ENCODE peak calls at places on chromosomes 5 and 9, in four cellular contexts. R, B, S and K are unnamed samples.
A peak's percentile ranks its signal among the peaks of the same experiment; 100 is the strongest.

GRCh38 chr9:103990311-103990710 is 103.8 kb upstream of the SMC2 start:
- DNase-seq in R (no peak), B (no peak), S (no peak), K (no peak)

GRCh38 chr5:177313561-177314259 is 2.0 kb upstream of the MXD3 start:
- DNase-seq in R (no peak), B (no peak), S (no peak), K (no peak)

GRCh38 chr5:56829137-56829536 is 13.8 kb downstream of the MAP3K1 start:
- DNase-seq in R (no peak), B (no peak), S (no peak), K (no peak)

GRCh38 chr5:160312960-160313734 is 783 bp upstream of the CCNJL start:
- DNase-seq in R (no peak), B (no peak), S (no peak), K (no peak)

GRCh38 chr5:38789134-38789533 is 56.7 kb upstream of the OSMR start:
- DNase-seq in R (no peak), B (no peak), S (no peak), K (no peak)

GRCh38 chr9:134968011-134968822 is 50.5 kb upstream of the FCN1 start:
- DNase-seq in R (no peak), B (no peak), S (no peak), K (peak; percentile 32)

GRCh38 chr5:59819806-59820205 is 73.7 kb downstream of the PDE4D start:
- DNase-seq in R (no peak), B (no peak), S (no peak), K (no peak)

GRCh38 chr5:133925866-133926488 is 42.4 kb downstream of the C5orf15 start:
- DNase-seq in R (no peak), B (no peak), S (no peak), K (no peak)

GRCh38 chr9:69546265-69546664 is 125.9 kb downstream of the APBA1 start:
- DNase-seq in R (peak; percentile 21), B (no peak), S (no peak), K (peak; percentile 23)

GRCh38 chr5:117594165-117594564 is 1019.5 kb upstream of the SEMA6A start:
- DNase-seq in R (no peak), B (no peak), S (no peak), K (no peak)

GRCh38 chr5:139295692-139296091 is 2.2 kb downstream of the MATR3 start:
- DNase-seq in R (no peak), B (no peak), S (no peak), K (no peak)

GRCh38 chr9:91725651-91726050 is 224.4 kb downstream of the ROR2 start:
- DNase-seq in R (no peak), B (no peak), S (no peak), K (no peak)

GRCh38 chr5:78972654-78973428 is 12.3 kb downstream of the ARSB start:
- DNase-seq in R (no peak), B (no peak), S (no peak), K (no peak)

GRCh38 chr5:160463775-160464465 is 42.3 kb downstream of the PTTG1 start:
- DNase-seq in R (peak; percentile 88), B (no peak), S (no peak), K (no peak)

GRCh38 chr9:134366223-134367031 is 40.2 kb downstream of the RXRA start:
- DNase-seq in R (no peak), B (no peak), S (no peak), K (peak; percentile 21)

GRCh38 chr9:34986541-34987047 is 3.0 kb upstream of the DNAJB5 start:
- DNase-seq in R (no peak), B (no peak), S (no peak), K (no peak)

GRCh38 chr9:38443181-38443580 is 18.9 kb upstream of the IGFBPL1 start:
- DNase-seq in R (peak; percentile 81), B (no peak), S (no peak), K (no peak)

GRCh38 chr9:121745396-121745695 is 93.9 kb downstream of the DAB2IP start:
- DNase-seq in R (no peak), B (no peak), S (no peak), K (no peak)

GRCh38 chr5:383621-384020 is 59.4 kb upstream of the EXOC3 start:
- DNase-seq in R (no peak), B (no peak), S (no peak), K (no peak)

GRCh38 chr5:57887851-57888621 is 405.4 kb upstream of the ACTBL2 start:
- DNase-seq in R (peak; percentile 23), B (peak; percentile 29), S (no peak), K (peak; percentile 42)

GRCh38 chr5:68261174-68262021 is 45.8 kb downstream of the PIK3R1 start:
- DNase-seq in R (no peak), B (no peak), S (no peak), K (no peak)

GRCh38 chr5:74143724-74144330 is 496.7 kb downstream of the ENC1 start:
- DNase-seq in R (no peak), B (peak; percentile 30), S (no peak), K (no peak)

GRCh38 chr9:24293391-24293790 is 252.3 kb downstream of the IZUMO3 start:
- DNase-seq in R (no peak), B (no peak), S (no peak), K (no peak)

GRCh38 chr5:40124367-40124766 is 555.3 kb upstream of the PTGER4 start:
- DNase-seq in R (no peak), B (no peak), S (no peak), K (no peak)

GRCh38 chr5:151601376-151601775 is 10.2 kb upstream of the FAT2 start:
- DNase-seq in R (no peak), B (no peak), S (no peak), K (no peak)

GRCh38 chr9:71506821-71507220 is 261.5 kb downstream of the CEMIP2 start:
- DNase-seq in R (no peak), B (no peak), S (no peak), K (no peak)

GRCh38 chr5:124516567-124516966 is 229.9 kb downstream of the ZNF608 start:
- DNase-seq in R (no peak), B (no peak), S (no peak), K (no peak)

GRCh38 chr5:142621227-142621626 is 64.7 kb downstream of the FGF1 start:
- DNase-seq in R (no peak), B (no peak), S (no peak), K (no peak)
- TF ChIP-seq FOXK2 in R (no peak), B (no peak), S (no peak), K (no peak)

GRCh38 chr9:127739614-127740322 is 4.7 kb upstream of the TOR2A start:
- DNase-seq in R (no peak), B (no peak), S (no peak), K (no peak)

GRCh38 chr9:127738666-127739065 is 3.6 kb upstream of the TOR2A start:
- DNase-seq in R (no peak), B (no peak), S (no peak), K (no peak)

GRCh38 chr9:127742435-127743088 is 7.5 kb upstream of the TOR2A start:
- DNase-seq in R (no peak), B (peak; percentile 94), S (no peak), K (peak; percentile 67)

GRCh38 chr9:127744407-127745110 is 9.5 kb upstream of the TOR2A start:
- DNase-seq in R (no peak), B (no peak), S (no peak), K (no peak)

DNA sequence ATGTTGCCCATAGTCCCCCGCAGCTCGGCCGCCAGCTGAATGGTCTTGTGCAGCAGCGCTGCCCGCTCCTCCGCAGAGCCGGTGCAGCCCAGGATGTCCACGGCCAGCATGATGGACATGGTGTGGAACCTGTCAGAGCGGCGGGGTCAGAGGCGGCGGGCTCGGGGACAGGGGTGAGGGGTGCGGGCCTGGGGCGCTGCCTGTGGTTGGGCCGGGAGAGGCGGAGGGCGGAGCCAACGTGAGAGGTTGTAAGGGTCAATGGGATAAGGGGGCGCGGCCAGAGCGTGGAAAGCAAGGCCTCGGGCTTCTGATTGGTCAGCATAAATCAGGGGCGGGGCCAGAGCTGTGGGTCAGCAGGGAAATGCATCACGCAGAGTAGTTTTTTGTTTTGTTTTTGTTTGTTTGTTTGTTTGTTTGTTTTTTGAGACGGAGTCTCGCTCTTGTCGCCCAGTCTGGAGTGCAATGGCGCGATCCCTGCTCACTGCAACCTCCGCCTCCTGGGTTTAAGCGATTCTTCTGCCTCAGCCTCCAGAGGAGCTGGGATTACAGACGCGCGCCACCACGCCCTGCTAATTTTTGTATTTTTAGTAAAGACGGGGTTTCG is 6.8 kb upstream of the TOR2A start:
- DNase-seq in R (peak; percentile 37), B (peak; percentile 91), S (no peak), K (peak; percentile 53)
- TF ChIP-seq FOXK2 in R (no peak), B (no peak), S (no peak), K (no peak)

GRCh38 chr5:80963521-80963895 is 3.3 kb downstream of the RASGRF2 start:
- DNase-seq in R (no peak), B (no peak), S (no peak), K (no peak)

GRCh38 chr5:80964919-80965318 is 4.8 kb downstream of the RASGRF2 start:
- DNase-seq in R (no peak), B (no peak), S (no peak), K (no peak)

GRCh38 chr5:80963966-80964481 is 3.9 kb downstream of the RASGRF2 start:
- DNase-seq in R (no peak), B (no peak), S (no peak), K (no peak)

GRCh38 chr5:80964491-80964890 is 4.3 kb downstream of the RASGRF2 start:
- DNase-seq in R (peak; percentile 23), B (no peak), S (no peak), K (no peak)

DNA sequence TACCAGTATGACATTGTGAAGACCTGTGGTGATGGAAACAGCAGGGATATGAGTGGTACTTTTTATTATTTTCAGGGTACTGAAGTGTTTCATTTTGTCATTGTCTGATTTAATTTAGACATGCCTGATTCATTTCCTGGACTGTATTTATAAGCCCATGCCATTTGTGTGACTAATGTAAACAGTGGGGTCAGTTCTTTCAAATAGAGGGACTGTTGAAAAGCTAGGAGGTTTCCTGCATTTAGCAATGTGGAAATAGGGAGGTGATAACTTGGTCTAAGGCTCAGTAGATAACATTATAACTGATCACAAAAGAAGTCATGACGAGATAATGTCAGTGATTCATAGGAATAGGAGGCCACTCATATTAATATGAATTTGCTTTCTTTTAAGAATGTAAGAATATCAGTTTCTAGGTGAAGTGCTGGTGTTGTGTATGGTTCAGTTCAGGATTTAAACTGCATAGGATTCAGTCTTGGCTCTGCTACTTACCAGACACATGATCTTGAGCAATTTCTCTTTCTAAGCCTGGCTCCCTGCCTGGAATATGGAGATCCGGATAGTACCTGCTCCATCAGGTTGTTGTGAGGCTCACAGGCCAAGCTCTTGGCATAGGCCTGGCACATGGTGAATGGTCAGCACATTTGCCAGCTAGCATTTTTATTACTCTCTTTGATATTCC is 7.5 kb downstream of the RASGRF2 start:
- DNase-seq in R (peak; percentile 88), B (no peak), S (no peak), K (no peak)
- TF ChIP-seq FOXK2 in R (no peak), B (no peak), S (no peak), K (no peak)

DNA sequence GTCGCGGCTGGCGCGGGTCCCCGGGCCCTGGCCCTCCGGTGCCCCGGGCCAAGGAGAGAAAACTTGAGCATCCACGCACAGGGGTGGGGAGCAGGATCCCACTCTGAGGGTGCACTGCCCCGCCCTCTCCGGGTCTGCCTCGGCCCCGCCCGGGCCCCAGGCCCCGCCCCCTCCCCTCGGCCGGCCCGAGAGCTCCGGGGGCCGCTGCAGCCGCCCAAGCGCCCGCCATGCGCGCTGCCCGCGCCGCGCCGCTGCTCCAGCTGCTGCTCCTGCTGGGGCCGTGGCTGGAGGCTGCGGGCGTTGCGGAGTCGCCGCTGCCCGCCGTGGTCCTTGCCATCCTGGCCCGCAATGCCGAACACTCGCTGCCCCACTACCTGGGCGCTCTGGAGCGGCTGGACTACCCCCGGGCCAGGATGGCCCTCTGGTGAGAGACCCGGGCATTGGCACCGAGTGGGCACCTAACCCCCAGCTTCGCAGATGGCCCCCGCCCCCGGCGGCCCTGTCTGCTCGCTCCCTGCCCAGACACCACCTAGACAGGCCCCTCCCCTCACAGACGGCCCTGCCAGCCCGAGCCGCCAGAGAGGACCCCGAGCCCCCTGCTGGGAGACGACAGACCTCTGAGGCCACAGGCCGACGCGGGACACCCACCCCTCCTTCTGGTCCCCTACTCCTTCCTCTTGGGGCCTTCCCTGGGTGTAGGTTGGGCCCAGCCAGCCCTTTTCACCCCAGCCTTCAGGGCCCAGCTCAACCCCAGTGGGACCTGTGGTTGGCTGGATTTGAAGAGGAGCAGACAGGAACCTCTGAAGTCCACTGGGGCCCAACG is at the start of gene CERCAM:
- DNase-seq in R (peak; percentile 34), B (peak; percentile 87), S (no peak), K (peak; percentile 81)
- TF ChIP-seq FOXK2 in R (no peak), B (no peak), S (no peak), K (no peak)